ENCODE peak calls at places on chromosomes 16 and 17, in seven cellular contexts. One of them, this sample, is unnamed.
A peak's percentile ranks its signal among the peaks of the same experiment; 100 is the strongest.

GRCh38 chr16:57609541-57610401 is 18.7 kb upstream of the ADGRG1 start:
- DNase-seq in adipocyte: no peak
- DNase-seq in left lung: no peak
- DNase-seq in nephron progenitor cell: no peak
- DNase-seq in COR-L47: no peak
- DNase-seq in tibial nerve: no peak
- DNase-seq in islet precursor cell: peak; percentile 38
- DNase-seq in this sample: peak; percentile 74

GRCh38 chr16:1674751-1675664 is 3.1 kb upstream of the JPT2 start:
- DNase-seq in tibial nerve: no peak
- DNase-seq in left lung: no peak
- DNase-seq in COR-L47: no peak
- DNase-seq in adipocyte: peak; percentile 38
- DNase-seq in islet precursor cell: peak; percentile 93
- DNase-seq in nephron progenitor cell: no peak
- DNase-seq in this sample: no peak

GRCh38 chr17:2018716-2019490 is 6.2 kb downstream of the RTN4RL1 start:
- DNase-seq in nephron progenitor cell: no peak
- DNase-seq in left lung: no peak
- DNase-seq in tibial nerve: no peak
- DNase-seq in islet precursor cell: no peak
- DNase-seq in adipocyte: no peak
- DNase-seq in COR-L47: no peak
- DNase-seq in this sample: no peak

GRCh38 chr16:88803264-88803987 is at the start of gene CDT1:
- DNase-seq in nephron progenitor cell: peak; percentile 84
- DNase-seq in COR-L47: peak; percentile 68
- DNase-seq in left lung: peak; percentile 96
- DNase-seq in tibial nerve: peak; percentile 53
- DNase-seq in islet precursor cell: peak; percentile 84
- DNase-seq in adipocyte: peak; percentile 90
- DNase-seq in this sample: peak; percentile 83

GRCh38 chr17:17146791-17147406 is 59.2 kb downstream of the PLD6 start:
- DNase-seq in adipocyte: no peak
- DNase-seq in COR-L47: no peak
- DNase-seq in nephron progenitor cell: no peak
- DNase-seq in islet precursor cell: peak; percentile 84
- DNase-seq in tibial nerve: no peak
- DNase-seq in left lung: peak; percentile 69
- DNase-seq in this sample: peak; percentile 21

GRCh38 chr16:62068747-62069146 is 32.5 kb upstream of the CDH8 start:
- DNase-seq in nephron progenitor cell: no peak
- DNase-seq in left lung: no peak
- DNase-seq in adipocyte: no peak
- DNase-seq in tibial nerve: no peak
- DNase-seq in islet precursor cell: no peak
- DNase-seq in COR-L47: no peak
- DNase-seq in this sample: no peak

GRCh38 chr17:7426896-7427488 is 1.6 kb downstream of the SPEM2 start:
- DNase-seq in tibial nerve: no peak
- DNase-seq in COR-L47: no peak
- DNase-seq in left lung: peak; percentile 41
- DNase-seq in nephron progenitor cell: no peak
- DNase-seq in islet precursor cell: no peak
- DNase-seq in adipocyte: no peak
- DNase-seq in this sample: no peak

GRCh38 chr16:84356591-84357116 is 11.7 kb upstream of the ATP2C2 start:
- DNase-seq in COR-L47: peak; percentile 77
- DNase-seq in tibial nerve: no peak
- DNase-seq in adipocyte: no peak
- DNase-seq in islet precursor cell: peak; percentile 89
- DNase-seq in left lung: no peak
- DNase-seq in nephron progenitor cell: no peak
- DNase-seq in this sample: no peak

GRCh38 chr16:31508706-31509523 is 724 bp upstream of the RUSF1 start:
- DNase-seq in nephron progenitor cell: no peak
- DNase-seq in islet precursor cell: no peak
- DNase-seq in tibial nerve: no peak
- DNase-seq in adipocyte: peak; percentile 58
- DNase-seq in COR-L47: no peak
- DNase-seq in left lung: no peak
- DNase-seq in this sample: no peak

GRCh38 chr16:78844682-78845081 is 745.2 kb downstream of the WWOX start:
- DNase-seq in COR-L47: no peak
- DNase-seq in left lung: no peak
- DNase-seq in nephron progenitor cell: peak; percentile 38
- DNase-seq in islet precursor cell: no peak
- DNase-seq in adipocyte: no peak
- DNase-seq in tibial nerve: no peak
- DNase-seq in this sample: no peak

GRCh38 chr17:1109606-1110523 is 69.9 kb downstream of the ABR start:
- DNase-seq in left lung: peak; percentile 75
- DNase-seq in islet precursor cell: peak; percentile 89
- DNase-seq in nephron progenitor cell: no peak
- DNase-seq in COR-L47: no peak
- DNase-seq in tibial nerve: no peak
- DNase-seq in adipocyte: no peak
- DNase-seq in this sample: no peak

GRCh38 chr16:21277045-21277926 is 804 bp downstream of the CRYM start:
- DNase-seq in adipocyte: no peak
- DNase-seq in islet precursor cell: no peak
- DNase-seq in tibial nerve: no peak
- DNase-seq in left lung: no peak
- DNase-seq in COR-L47: no peak
- DNase-seq in nephron progenitor cell: no peak
- DNase-seq in this sample: no peak

GRCh38 chr16:832652-833336 is 32.3 kb upstream of the GNG13 start:
- DNase-seq in islet precursor cell: no peak
- DNase-seq in nephron progenitor cell: no peak
- DNase-seq in left lung: no peak
- DNase-seq in tibial nerve: no peak
- DNase-seq in COR-L47: no peak
- DNase-seq in adipocyte: no peak
- DNase-seq in this sample: no peak

GRCh38 chr16:86668136-86668535 is 89.8 kb downstream of the FOXL1 start:
- DNase-seq in adipocyte: peak; percentile 54
- DNase-seq in tibial nerve: no peak
- DNase-seq in COR-L47: no peak
- DNase-seq in left lung: no peak
- DNase-seq in nephron progenitor cell: no peak
- DNase-seq in islet precursor cell: peak; percentile 76
- DNase-seq in this sample: no peak

GRCh38 chr17:18031955-18032354 is 7.0 kb downstream of the ATPAF2 start:
- DNase-seq in adipocyte: no peak
- DNase-seq in islet precursor cell: peak; percentile 83
- DNase-seq in tibial nerve: no peak
- DNase-seq in left lung: no peak
- DNase-seq in COR-L47: no peak
- DNase-seq in nephron progenitor cell: no peak
- DNase-seq in this sample: no peak

GRCh38 chr17:78933025-78933958 is 8.1 kb upstream of the TIMP2 start:
- DNase-seq in left lung: peak; percentile 78
- DNase-seq in tibial nerve: peak; percentile 58
- DNase-seq in adipocyte: peak; percentile 96
- DNase-seq in islet precursor cell: peak; percentile 97
- DNase-seq in nephron progenitor cell: no peak
- DNase-seq in COR-L47: no peak
- DNase-seq in this sample: peak; percentile 30

GRCh38 chr17:52178013-52178412 is 19.5 kb upstream of the CA10 start:
- DNase-seq in tibial nerve: no peak
- DNase-seq in adipocyte: no peak
- DNase-seq in left lung: no peak
- DNase-seq in nephron progenitor cell: no peak
- DNase-seq in COR-L47: no peak
- DNase-seq in islet precursor cell: no peak
- DNase-seq in this sample: no peak

GRCh38 chr16:3979518-3979917 is 99.0 kb upstream of the CREBBP start:
- DNase-seq in tibial nerve: no peak
- DNase-seq in adipocyte: no peak
- DNase-seq in islet precursor cell: no peak
- DNase-seq in nephron progenitor cell: no peak
- DNase-seq in left lung: no peak
- DNase-seq in COR-L47: no peak
- DNase-seq in this sample: no peak

GRCh38 chr17:45265823-45266222 is 3.9 kb upstream of the SPATA32 start:
- DNase-seq in nephron progenitor cell: no peak
- DNase-seq in islet precursor cell: no peak
- DNase-seq in adipocyte: peak; percentile 74
- DNase-seq in left lung: no peak
- DNase-seq in COR-L47: no peak
- DNase-seq in tibial nerve: no peak
- DNase-seq in this sample: no peak

GRCh38 chr17:81942167-81942553 is 4.9 kb downstream of the MYADML2 start:
- DNase-seq in COR-L47: no peak
- DNase-seq in nephron progenitor cell: no peak
- DNase-seq in left lung: no peak
- DNase-seq in tibial nerve: no peak
- DNase-seq in adipocyte: no peak
- DNase-seq in islet precursor cell: no peak
- DNase-seq in this sample: no peak

GRCh38 chr17:7137182-7137943 is 22.7 kb upstream of the ASGR2 start:
- DNase-seq in adipocyte: no peak
- DNase-seq in nephron progenitor cell: no peak
- DNase-seq in COR-L47: no peak
- DNase-seq in tibial nerve: no peak
- DNase-seq in islet precursor cell: peak; percentile 77
- DNase-seq in left lung: no peak
- DNase-seq in this sample: no peak

GRCh38 chr17:9880582-9880999 is 24.5 kb downstream of the RCVRN start:
- DNase-seq in tibial nerve: no peak
- DNase-seq in nephron progenitor cell: no peak
- DNase-seq in COR-L47: no peak
- DNase-seq in left lung: no peak
- DNase-seq in adipocyte: no peak
- DNase-seq in islet precursor cell: no peak
- DNase-seq in this sample: no peak

GRCh38 chr16:84599528-84600202 is 18.2 kb downstream of the COTL1 start:
- DNase-seq in islet precursor cell: peak; percentile 86
- DNase-seq in adipocyte: peak; percentile 85
- DNase-seq in COR-L47: peak; percentile 82
- DNase-seq in tibial nerve: peak; percentile 56
- DNase-seq in nephron progenitor cell: peak; percentile 68
- DNase-seq in left lung: peak; percentile 93
- DNase-seq in this sample: peak; percentile 55

GRCh38 chr17:44007346-44008204 is 3.2 kb downstream of the NAGS start:
- DNase-seq in tibial nerve: no peak
- DNase-seq in islet precursor cell: no peak
- DNase-seq in COR-L47: no peak
- DNase-seq in left lung: peak; percentile 85
- DNase-seq in adipocyte: peak; percentile 39
- DNase-seq in nephron progenitor cell: no peak
- DNase-seq in this sample: no peak

GRCh38 chr16:2751577-2752034 is 832 bp upstream of the SRRM2 start:
- DNase-seq in nephron progenitor cell: no peak
- DNase-seq in islet precursor cell: no peak
- DNase-seq in tibial nerve: no peak
- DNase-seq in left lung: no peak
- DNase-seq in COR-L47: peak; percentile 74
- DNase-seq in adipocyte: no peak
- DNase-seq in this sample: no peak

GRCh38 chr17:82553210-82553930 is 33.8 kb downstream of the FOXK2 start:
- DNase-seq in adipocyte: no peak
- DNase-seq in islet precursor cell: no peak
- DNase-seq in COR-L47: no peak
- DNase-seq in nephron progenitor cell: no peak
- DNase-seq in left lung: no peak
- DNase-seq in tibial nerve: no peak
- DNase-seq in this sample: no peak

GRCh38 chr17:58913971-58914769 is 158.5 kb downstream of the PPM1E start:
- DNase-seq in islet precursor cell: no peak
- DNase-seq in left lung: no peak
- DNase-seq in adipocyte: peak; percentile 88
- DNase-seq in nephron progenitor cell: no peak
- DNase-seq in tibial nerve: no peak
- DNase-seq in COR-L47: no peak
- DNase-seq in this sample: no peak

GRCh38 chr17:34436607-34437006 is 73.6 kb upstream of the CCL1 start:
- DNase-seq in left lung: no peak
- DNase-seq in tibial nerve: no peak
- DNase-seq in COR-L47: no peak
- DNase-seq in islet precursor cell: no peak
- DNase-seq in adipocyte: no peak
- DNase-seq in nephron progenitor cell: no peak
- DNase-seq in this sample: no peak

GRCh38 chr16:88650749-88651275 is at the start of gene CYBA:
- DNase-seq in nephron progenitor cell: peak; percentile 68
- DNase-seq in adipocyte: peak; percentile 52
- DNase-seq in left lung: peak; percentile 97
- DNase-seq in islet precursor cell: peak; percentile 84
- DNase-seq in COR-L47: no peak
- DNase-seq in tibial nerve: peak; percentile 31
- DNase-seq in this sample: peak; percentile 86

GRCh38 chr16:21952040-21952792 is 945 bp upstream of the UQCRC2 start:
- DNase-seq in COR-L47: peak; percentile 36
- DNase-seq in nephron progenitor cell: peak; percentile 60
- DNase-seq in islet precursor cell: peak; percentile 81
- DNase-seq in left lung: peak; percentile 84
- DNase-seq in adipocyte: peak; percentile 90
- DNase-seq in tibial nerve: peak; percentile 62
- DNase-seq in this sample: peak; percentile 72

GRCh38 chr16:71367243-71367976 is 8.9 kb downstream of the CALB2 start:
- DNase-seq in COR-L47: peak; percentile 43
- DNase-seq in adipocyte: peak; percentile 31
- DNase-seq in tibial nerve: no peak
- DNase-seq in nephron progenitor cell: peak; percentile 80
- DNase-seq in islet precursor cell: peak; percentile 91
- DNase-seq in left lung: no peak
- DNase-seq in this sample: peak; percentile 12

GRCh38 chr16:89357055-89357454 is 133.3 kb downstream of the ANKRD11 start:
- DNase-seq in tibial nerve: no peak
- DNase-seq in nephron progenitor cell: no peak
- DNase-seq in adipocyte: no peak
- DNase-seq in islet precursor cell: peak; percentile 79
- DNase-seq in COR-L47: no peak
- DNase-seq in left lung: no peak
- DNase-seq in this sample: peak; percentile 26

GRCh38 chr17:4109424-4109823 is 33.4 kb downstream of the ZZEF1 start:
- DNase-seq in left lung: no peak
- DNase-seq in islet precursor cell: no peak
- DNase-seq in nephron progenitor cell: no peak
- DNase-seq in COR-L47: no peak
- DNase-seq in tibial nerve: no peak
- DNase-seq in adipocyte: no peak
- DNase-seq in this sample: no peak

GRCh38 chr17:72373910-72374741 is 253.3 kb downstream of the SOX9 start:
- DNase-seq in COR-L47: no peak
- DNase-seq in islet precursor cell: no peak
- DNase-seq in tibial nerve: no peak
- DNase-seq in left lung: no peak
- DNase-seq in adipocyte: peak; percentile 53
- DNase-seq in nephron progenitor cell: peak; percentile 34
- DNase-seq in this sample: no peak

GRCh38 chr17:33038740-33039139 is 47.1 kb downstream of the SPACA3 start:
- DNase-seq in islet precursor cell: peak; percentile 90
- DNase-seq in COR-L47: no peak
- DNase-seq in left lung: no peak
- DNase-seq in nephron progenitor cell: peak; percentile 81
- DNase-seq in adipocyte: no peak
- DNase-seq in tibial nerve: no peak
- DNase-seq in this sample: peak; percentile 15

GRCh38 chr17:77894126-77894956 is 64.2 kb upstream of the TNRC6C start:
- DNase-seq in nephron progenitor cell: no peak
- DNase-seq in COR-L47: no peak
- DNase-seq in tibial nerve: no peak
- DNase-seq in adipocyte: no peak
- DNase-seq in islet precursor cell: no peak
- DNase-seq in left lung: peak; percentile 50
- DNase-seq in this sample: no peak

GRCh38 chr16:59404509-59404908 is 670.4 kb upstream of the GOT2 start:
- DNase-seq in left lung: no peak
- DNase-seq in islet precursor cell: no peak
- DNase-seq in COR-L47: no peak
- DNase-seq in adipocyte: no peak
- DNase-seq in tibial nerve: no peak
- DNase-seq in nephron progenitor cell: no peak
- DNase-seq in this sample: no peak

GRCh38 chr16:80318107-80318506 is 222.7 kb upstream of the DYNLRB2 start:
- DNase-seq in tibial nerve: no peak
- DNase-seq in adipocyte: no peak
- DNase-seq in COR-L47: no peak
- DNase-seq in islet precursor cell: no peak
- DNase-seq in nephron progenitor cell: no peak
- DNase-seq in left lung: no peak
- DNase-seq in this sample: no peak

This sample was measured in activated T-helper 2 cell treated with anti-CD3 and anti-CD28 coated beads, Interferon-gamma antibody, Interleukin-2, Interleukin-4, amounts not matched to agents 10 μg/mL and 5 μg/mL and 100 μg/mL, durations not matched to agents 14 hours and 24 hours and 36 hours.